ENCODE peak calls at places on chromosomes 3 and 15, in six cellular contexts. P is ovary, K is heart left ventricle, Z is PC-3, A is kidney epithelial cell, J is cardiac muscle cell. O is an unnamed sample.

GRCh38 chr3:135860761-135861160 is 104.8 kb upstream of the PPP2R3A start:
- DNase-seq in Z (no peak), J (no peak), A (no peak), K (no peak), P (no peak), O (no peak)

GRCh38 chr3:72579191-72579580 is 269.1 kb downstream of the SHQ1 start:
- DNase-seq in A (no peak), J (peak; percentile 21), Z (no peak), K (no peak), P (no peak), O (no peak)

GRCh38 chr3:39149498-39150169 is 3.8 kb downstream of the CSRNP1 start:
- DNase-seq in A (no peak), Z (peak; percentile 39), K (no peak), P (no peak), J (no peak), O (no peak)

GRCh38 chr3:40258555-40258954 is 51.0 kb upstream of the EIF1B start:
- DNase-seq in Z (peak; percentile 66), P (no peak), A (no peak), K (no peak), J (no peak), O (no peak)

GRCh38 chr15:74614744-74615312 is 808 bp upstream of the CLK3 start:
- DNase-seq in Z (peak; percentile 68), A (no peak), P (peak; percentile 86), J (peak; percentile 86), K (peak; percentile 88), O (peak; percentile 76)

GRCh38 chr3:74124716-74125115 is 489.7 kb downstream of the CNTN3 start:
- DNase-seq in J (no peak), P (no peak), K (no peak), A (no peak), Z (no peak), O (no peak)

GRCh38 chr15:89179966-89180875 is 41.2 kb downstream of the RLBP1 start:
- DNase-seq in Z (no peak), A (no peak), P (no peak), J (no peak), K (no peak), O (no peak)

GRCh38 chr3:49998326-49998725 is 58.4 kb downstream of the RBM6 start:
- DNase-seq in Z (peak; percentile 83), P (no peak), J (no peak), A (peak; percentile 18), K (no peak), O (no peak)

GRCh38 chr15:96356494-96357455 is 26.3 kb downstream of the NR2F2 start:
- DNase-seq in J (peak; percentile 80), K (peak; percentile 76), Z (peak; percentile 87), P (peak; percentile 90), A (no peak), O (peak; percentile 71)

GRCh38 chr3:77325702-77326101 is 285.8 kb downstream of the ROBO2 start:
- DNase-seq in Z (no peak), A (no peak), K (no peak), J (no peak), P (no peak), O (no peak)

GRCh38 chr15:85029221-85029620 is 47.6 kb downstream of the PDE8A start:
- DNase-seq in Z (no peak), J (no peak), A (no peak), P (no peak), K (no peak), O (no peak)

GRCh38 chr3:171660126-171660661 is 150.1 kb downstream of the PLD1 start:
- DNase-seq in A (no peak), P (no peak), K (no peak), Z (no peak), J (no peak), O (no peak)

GRCh38 chr3:77320514-77320913 is 280.6 kb downstream of the ROBO2 start:
- DNase-seq in P (no peak), Z (peak; percentile 69), K (no peak), J (peak; percentile 57), A (no peak), O (peak; percentile 3)

GRCh38 chr3:112471926-112472325 is 27.3 kb downstream of the BTLA start:
- DNase-seq in A (no peak), K (no peak), P (no peak), J (no peak), Z (no peak), O (no peak)

GRCh38 chr3:13827256-13827655 is 52.6 kb downstream of the WNT7A start:
- DNase-seq in A (no peak), P (no peak), K (no peak), J (no peak), Z (no peak), O (no peak)

GRCh38 chr3:163056874-163057497 is 1560.4 kb downstream of the OTOL1 start:
- DNase-seq in A (no peak), P (peak; percentile 17), J (peak; percentile 45), K (no peak), Z (peak; percentile 85), O (peak; percentile 30)

GRCh38 chr3:197201840-197202452 is 96.5 kb downstream of the DLG1 start:
- DNase-seq in K (no peak), Z (no peak), A (no peak), P (no peak), J (no peak), O (no peak)

GRCh38 chr3:76940181-76940770 is 99.6 kb upstream of the ROBO2 start:
- DNase-seq in Z (no peak), P (no peak), K (no peak), A (no peak), J (no peak), O (no peak)

GRCh38 chr15:89098281-89098680 is 10.0 kb downstream of the ABHD2 start:
- DNase-seq in J (no peak), A (no peak), Z (no peak), K (no peak), P (no peak), O (no peak)

GRCh38 chr3:117632191-117632590 is 922.6 kb downstream of the TUSC7 start:
- DNase-seq in P (no peak), J (no peak), A (no peak), Z (no peak), K (no peak), O (no peak)

GRCh38 chr15:35141743-35142356 is 56.8 kb upstream of the NANOGP8 start:
- DNase-seq in J (peak; percentile 13), K (no peak), A (peak; percentile 21), Z (peak; percentile 72), P (no peak), O (no peak)

GRCh38 chr15:32866486-32867312 is 148.9 kb downstream of the GREM1 start:
- DNase-seq in P (no peak), K (no peak), Z (no peak), J (no peak), A (no peak), O (no peak)

GRCh38 chr3:189773056-189773455 is 141.9 kb downstream of the TP63 start:
- DNase-seq in K (no peak), J (no peak), A (no peak), P (no peak), Z (peak; percentile 53), O (no peak)

GRCh38 chr15:83695246-83695645 is 41.3 kb downstream of the ADAMTSL3 start:
- DNase-seq in P (no peak), J (peak; percentile 59), Z (peak; percentile 76), A (no peak), K (no peak), O (no peak)

GRCh38 chr15:39591896-39592315 is 11.0 kb downstream of the THBS1 start:
- DNase-seq in Z (no peak), J (no peak), K (no peak), P (no peak), A (no peak), O (no peak)

GRCh38 chr3:112579697-112580096 is 17.9 kb downstream of the SLC35A5 start:
- DNase-seq in P (no peak), J (no peak), K (no peak), Z (no peak), A (no peak), O (no peak)

GRCh38 chr3:16179771-16180736 is 5.6 kb downstream of the GALNT15 start:
- DNase-seq in A (no peak), K (no peak), J (no peak), Z (peak; percentile 45), P (no peak), O (no peak)

DNA sequence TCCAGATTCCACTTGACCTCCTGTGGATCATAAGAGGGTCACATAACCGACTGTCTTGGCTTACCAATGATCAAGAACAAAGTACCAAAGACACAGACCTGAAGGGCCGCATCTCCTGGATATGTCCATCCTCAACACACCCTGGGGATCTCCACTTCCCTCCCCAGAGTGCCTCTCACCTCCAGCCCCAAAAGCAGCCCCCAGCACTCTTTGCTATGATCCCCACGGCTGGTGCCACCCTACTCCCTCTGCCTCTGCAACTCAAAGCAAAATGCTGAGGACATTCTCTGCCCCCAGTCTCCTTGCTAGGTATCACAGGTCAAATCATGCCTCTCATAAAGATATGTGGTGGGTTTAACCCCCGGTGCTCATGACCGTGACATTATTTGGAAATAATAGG is 32.7 kb downstream of the SLCO2A1 start:
- DNase-seq in J (no peak), A (no peak), K (no peak), P (no peak), Z (no peak), O (no peak)
- H3K36me3 ChIP-seq in J (no peaks in the 10 kb centered on the region), A (no peaks in the 10 kb centered on the region), K (no peaks in the 10 kb centered on the region), P (no peaks in the 10 kb centered on the region), Z (no peaks in the 10 kb centered on the region), O (no peaks in the 10 kb centered on the region)

GRCh38 chr15:52667597-52667996 is 11.6 kb downstream of the ATOSA start:
- DNase-seq in J (no peak), K (no peak), A (no peak), P (no peak), Z (no peak), O (no peak)
- H3K36me3 ChIP-seq in J (peaks cover 21% of the 10 kb centered on the region), K (peaks cover 100% of the 10 kb centered on the region), A (no peaks in the 10 kb centered on the region), P (no peaks in the 10 kb centered on the region), Z (no peaks in the 10 kb centered on the region), O (peaks cover 21% of the 10 kb centered on the region)

GRCh38 chr3:31621314-31621713 is 88.6 kb downstream of the STT3B start:
- DNase-seq in Z (peak; percentile 10), K (no peak), A (no peak), P (no peak), J (no peak), O (no peak)
- H3K36me3 ChIP-seq in Z (peaks cover 51% of the 10 kb centered on the region), K (peaks cover 79% of the 10 kb centered on the region), A (no peaks in the 10 kb centered on the region), P (no peaks in the 10 kb centered on the region), J (peaks cover 34% of the 10 kb centered on the region), O (peaks cover 1% of the 10 kb centered on the region)

DNA sequence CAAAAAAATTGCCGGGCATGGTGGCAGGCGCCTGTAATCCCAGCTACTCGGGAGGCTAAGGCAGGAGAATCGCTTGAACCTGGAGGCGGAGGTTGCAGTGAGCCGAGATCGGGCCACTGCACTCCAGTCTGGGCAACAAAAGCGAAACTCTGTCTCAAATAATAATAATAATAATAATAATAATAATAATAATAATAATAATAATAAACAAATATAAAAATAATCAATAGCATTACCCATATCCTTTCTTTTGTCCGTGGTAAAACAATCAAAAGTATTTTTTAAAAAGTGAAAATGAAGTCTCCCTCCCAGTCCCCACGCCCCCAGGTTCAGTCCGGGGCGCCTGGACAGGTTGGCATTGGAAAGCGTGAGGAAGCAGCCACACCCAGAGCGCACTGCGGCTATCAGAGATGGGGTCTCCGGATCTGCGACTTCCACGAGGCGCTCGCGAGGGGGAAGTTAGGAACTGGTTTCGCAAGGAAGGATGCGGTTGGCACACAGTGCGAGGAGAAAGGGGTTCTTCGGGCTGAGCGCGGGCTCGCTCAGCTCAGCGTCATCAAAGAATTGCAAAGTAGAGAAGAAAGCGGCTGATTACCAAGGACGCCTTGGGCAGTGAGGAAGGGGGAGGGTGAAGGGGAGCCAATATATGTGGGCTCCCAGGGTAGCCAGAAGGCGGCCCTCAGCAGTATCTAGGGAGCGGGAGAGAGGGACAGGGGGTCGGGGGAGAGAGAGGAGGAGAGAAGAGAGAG is 69.5 kb upstream of the EPHB3 start:
- DNase-seq in K (peak; percentile 58), Z (no peak), A (no peak), P (no peak), J (no peak), O (no peak)
- H3K36me3 ChIP-seq in K (no peaks in the 10 kb centered on the region), Z (no peaks in the 10 kb centered on the region), A (no peaks in the 10 kb centered on the region), P (no peaks in the 10 kb centered on the region), J (no peaks in the 10 kb centered on the region), O (no peaks in the 10 kb centered on the region)

O was measured in small intestine.